ENCODE peak calls at places on chromosomes 3 and 15, in five cellular contexts. One of them, this sample, is unnamed.

GRCh38 chr3:150216041-150216811 is 191.9 kb upstream of the TSC22D2 start:
- DNase-seq in AG09319: peak; percentile 53
- DNase-seq in astrocyte: peak; percentile 81
- DNase-seq in colonic mucosa: no peak
- DNase-seq in mammary epithelial cell: peak; percentile 56
- DNase-seq in this sample: peak; percentile 96

GRCh38 chr3:182349951-182350350 is 443.4 kb upstream of the ATP11B start:
- DNase-seq in colonic mucosa: no peak
- DNase-seq in AG09319: no peak
- DNase-seq in astrocyte: no peak
- DNase-seq in mammary epithelial cell: no peak
- DNase-seq in this sample: peak; percentile 47

GRCh38 chr15:35306361-35306981 is 221.4 kb upstream of the NANOGP8 start:
- DNase-seq in astrocyte: peak; percentile 88
- DNase-seq in colonic mucosa: peak; percentile 73
- DNase-seq in mammary epithelial cell: peak; percentile 68
- DNase-seq in AG09319: no peak
- DNase-seq in this sample: peak; percentile 53

GRCh38 chr15:79082363-79083070 is 8.1 kb downstream of the RASGRF1 start:
- DNase-seq in AG09319: no peak
- DNase-seq in astrocyte: no peak
- DNase-seq in colonic mucosa: no peak
- DNase-seq in mammary epithelial cell: no peak
- DNase-seq in this sample: no peak

GRCh38 chr15:62495670-62496328 is 330.7 kb upstream of the C2CD4B start:
- DNase-seq in colonic mucosa: peak; percentile 34
- DNase-seq in mammary epithelial cell: peak; percentile 21
- DNase-seq in astrocyte: peak; percentile 92
- DNase-seq in AG09319: peak; percentile 61
- DNase-seq in this sample: no peak

GRCh38 chr15:64092075-64092820 is 1.4 kb downstream of the CIAO2A start:
- DNase-seq in AG09319: no peak
- DNase-seq in astrocyte: no peak
- DNase-seq in colonic mucosa: no peak
- DNase-seq in mammary epithelial cell: no peak
- DNase-seq in this sample: peak; percentile 22

GRCh38 chr3:143977326-143978262 is 6.0 kb downstream of the DIPK2A start:
- DNase-seq in mammary epithelial cell: peak; percentile 19
- DNase-seq in colonic mucosa: no peak
- DNase-seq in AG09319: no peak
- DNase-seq in astrocyte: no peak
- DNase-seq in this sample: peak; percentile 6

GRCh38 chr15:78075490-78076230 is 1.9 kb downstream of the TBC1D2B start:
- DNase-seq in AG09319: no peak
- DNase-seq in mammary epithelial cell: peak; percentile 72
- DNase-seq in astrocyte: peak; percentile 89
- DNase-seq in colonic mucosa: peak; percentile 84
- DNase-seq in this sample: peak; percentile 76

GRCh38 chr3:116030131-116030850 is 407.0 kb downstream of the GAP43 start:
- DNase-seq in colonic mucosa: no peak
- DNase-seq in mammary epithelial cell: no peak
- DNase-seq in AG09319: no peak
- DNase-seq in astrocyte: no peak
- DNase-seq in this sample: no peak

GRCh38 chr3:129563850-129564535 is 21.0 kb downstream of the H1-8 start:
- DNase-seq in AG09319: no peak
- DNase-seq in astrocyte: no peak
- DNase-seq in mammary epithelial cell: no peak
- DNase-seq in colonic mucosa: no peak
- DNase-seq in this sample: no peak

GRCh38 chr15:57727031-57727430 is 20.5 kb downstream of the POLR2M start:
- DNase-seq in colonic mucosa: no peak
- DNase-seq in mammary epithelial cell: peak; percentile 96
- DNase-seq in astrocyte: peak; percentile 19
- DNase-seq in AG09319: no peak
- DNase-seq in this sample: peak; percentile 82

GRCh38 chr15:59642351-59642750 is 15.0 kb downstream of the GTF2A2 start:
- DNase-seq in AG09319: no peak
- DNase-seq in astrocyte: no peak
- DNase-seq in mammary epithelial cell: no peak
- DNase-seq in colonic mucosa: no peak
- DNase-seq in this sample: no peak

GRCh38 chr3:37984596-37984995 is 6.0 kb upstream of the VILL start:
- DNase-seq in AG09319: no peak
- DNase-seq in colonic mucosa: no peak
- DNase-seq in astrocyte: no peak
- DNase-seq in mammary epithelial cell: no peak
- DNase-seq in this sample: no peak

GRCh38 chr15:55789066-55789660 is 46.2 kb upstream of the PRTG start:
- DNase-seq in colonic mucosa: peak; percentile 38
- DNase-seq in mammary epithelial cell: no peak
- DNase-seq in astrocyte: no peak
- DNase-seq in AG09319: no peak
- DNase-seq in this sample: peak; percentile 46

GRCh38 chr3:183400352-183400751 is 28.1 kb downstream of the MCF2L2 start:
- DNase-seq in colonic mucosa: no peak
- DNase-seq in AG09319: no peak
- DNase-seq in mammary epithelial cell: no peak
- DNase-seq in astrocyte: no peak
- DNase-seq in this sample: no peak

GRCh38 chr15:28179270-28179669 is 80.2 kb upstream of the OCA2 start:
- DNase-seq in AG09319: no peak
- DNase-seq in colonic mucosa: no peak
- DNase-seq in astrocyte: no peak
- DNase-seq in mammary epithelial cell: no peak
- DNase-seq in this sample: no peak

GRCh38 chr3:20012164-20012563 is at the start of gene PP2D1:
- DNase-seq in AG09319: no peak
- DNase-seq in astrocyte: no peak
- DNase-seq in mammary epithelial cell: no peak
- DNase-seq in colonic mucosa: no peak
- DNase-seq in this sample: no peak

GRCh38 chr15:33654859-33655258 is 313.4 kb upstream of the CHRM5 start:
- DNase-seq in mammary epithelial cell: peak; percentile 14
- DNase-seq in colonic mucosa: no peak
- DNase-seq in astrocyte: no peak
- DNase-seq in AG09319: no peak
- DNase-seq in this sample: peak; percentile 36

GRCh38 chr15:84631706-84632272 is 22.3 kb downstream of the WDR73 start:
- DNase-seq in mammary epithelial cell: no peak
- DNase-seq in astrocyte: no peak
- DNase-seq in AG09319: no peak
- DNase-seq in colonic mucosa: no peak
- DNase-seq in this sample: peak; percentile 11

GRCh38 chr3:12629560-12629959 is 34.4 kb downstream of the RAF1 start:
- DNase-seq in astrocyte: peak; percentile 27
- DNase-seq in colonic mucosa: no peak
- DNase-seq in mammary epithelial cell: no peak
- DNase-seq in AG09319: peak; percentile 71
- DNase-seq in this sample: peak; percentile 8

GRCh38 chr15:69140306-69140705 is 20.1 kb upstream of the GLCE start:
- DNase-seq in mammary epithelial cell: peak; percentile 10
- DNase-seq in colonic mucosa: no peak
- DNase-seq in astrocyte: no peak
- DNase-seq in AG09319: no peak
- DNase-seq in this sample: no peak

GRCh38 chr3:61299981-61300380 is 48.7 kb upstream of the FHIT start:
- DNase-seq in colonic mucosa: no peak
- DNase-seq in astrocyte: no peak
- DNase-seq in mammary epithelial cell: no peak
- DNase-seq in AG09319: no peak
- DNase-seq in this sample: no peak

GRCh38 chr3:72533584-72534473 is 314.4 kb downstream of the SHQ1 start:
- DNase-seq in AG09319: no peak
- DNase-seq in colonic mucosa: no peak
- DNase-seq in astrocyte: no peak
- DNase-seq in mammary epithelial cell: no peak
- DNase-seq in this sample: no peak

GRCh38 chr15:70142322-70143191 is 44.8 kb upstream of the TLE3 start:
- DNase-seq in astrocyte: peak; percentile 88
- DNase-seq in colonic mucosa: no peak
- DNase-seq in mammary epithelial cell: no peak
- DNase-seq in AG09319: no peak
- DNase-seq in this sample: no peak

GRCh38 chr3:133655731-133656130 is 6.0 kb downstream of the TOPBP1 start:
- DNase-seq in AG09319: no peak
- DNase-seq in astrocyte: no peak
- DNase-seq in colonic mucosa: no peak
- DNase-seq in mammary epithelial cell: no peak
- DNase-seq in this sample: peak; percentile 11

GRCh38 chr3:138417559-138417982 is 16.8 kb upstream of the ESYT3 start:
- DNase-seq in AG09319: peak; percentile 50
- DNase-seq in colonic mucosa: peak; percentile 77
- DNase-seq in astrocyte: peak; percentile 53
- DNase-seq in mammary epithelial cell: peak; percentile 69
- DNase-seq in this sample: peak; percentile 85

GRCh38 chr15:68652141-68652540 is 73.3 kb downstream of the CORO2B start:
- DNase-seq in colonic mucosa: no peak
- DNase-seq in astrocyte: no peak
- DNase-seq in AG09319: no peak
- DNase-seq in mammary epithelial cell: no peak
- DNase-seq in this sample: no peak

GRCh38 chr3:152104847-152105415 is 163.8 kb upstream of the MBNL1 start:
- DNase-seq in astrocyte: no peak
- DNase-seq in mammary epithelial cell: no peak
- DNase-seq in AG09319: no peak
- DNase-seq in colonic mucosa: no peak
- DNase-seq in this sample: no peak

GRCh38 chr15:65421360-65422215 is 1.2 kb downstream of the IGDCC4 start:
- DNase-seq in colonic mucosa: peak; percentile 53
- DNase-seq in mammary epithelial cell: no peak
- DNase-seq in AG09319: no peak
- DNase-seq in astrocyte: peak; percentile 79
- DNase-seq in this sample: no peak

GRCh38 chr3:158395421-158395820 is 175.6 kb upstream of the MLF1 start:
- DNase-seq in colonic mucosa: no peak
- DNase-seq in astrocyte: peak; percentile 55
- DNase-seq in mammary epithelial cell: peak; percentile 81
- DNase-seq in AG09319: no peak
- DNase-seq in this sample: no peak

GRCh38 chr3:134427400-134428111 is 53.3 kb upstream of the AMOTL2 start:
- DNase-seq in astrocyte: peak; percentile 100
- DNase-seq in AG09319: peak; percentile 88
- DNase-seq in colonic mucosa: no peak
- DNase-seq in mammary epithelial cell: peak; percentile 97
- DNase-seq in this sample: peak; percentile 96

GRCh38 chr3:112086857-112087524 is 802 bp downstream of the C3orf52 start:
- DNase-seq in mammary epithelial cell: peak; percentile 82
- DNase-seq in colonic mucosa: no peak
- DNase-seq in AG09319: no peak
- DNase-seq in astrocyte: peak; percentile 57
- DNase-seq in this sample: peak; percentile 61

GRCh38 chr15:69957175-69957574 is 140.5 kb downstream of the TLE3 start:
- DNase-seq in AG09319: no peak
- DNase-seq in colonic mucosa: no peak
- DNase-seq in mammary epithelial cell: no peak
- DNase-seq in astrocyte: no peak
- DNase-seq in this sample: no peak

GRCh38 chr3:129312021-129312639 is 33.5 kb downstream of the HMCES start:
- DNase-seq in AG09319: no peak
- DNase-seq in mammary epithelial cell: peak; percentile 57
- DNase-seq in colonic mucosa: no peak
- DNase-seq in astrocyte: no peak
- DNase-seq in this sample: no peak

GRCh38 chr3:50151728-50152127 is 3.4 kb upstream of the SEMA3F start:
- DNase-seq in colonic mucosa: no peak
- DNase-seq in mammary epithelial cell: peak; percentile 67
- DNase-seq in AG09319: no peak
- DNase-seq in astrocyte: no peak
- DNase-seq in this sample: peak; percentile 75

GRCh38 chr3:75220932-75221331 is 443.2 kb upstream of the FRG2C start:
- DNase-seq in colonic mucosa: no peak
- DNase-seq in astrocyte: no peak
- DNase-seq in AG09319: no peak
- DNase-seq in mammary epithelial cell: no peak
- DNase-seq in this sample: no peak

GRCh38 chr3:75224419-75224818 is 439.7 kb upstream of the FRG2C start:
- DNase-seq in astrocyte: peak; percentile 0
- DNase-seq in mammary epithelial cell: peak; percentile 50
- DNase-seq in colonic mucosa: no peak
- DNase-seq in AG09319: no peak
- DNase-seq in this sample: peak; percentile 54

GRCh38 chr3:75218577-75218976 is 445.6 kb upstream of the FRG2C start:
- DNase-seq in astrocyte: no peak
- DNase-seq in AG09319: no peak
- DNase-seq in mammary epithelial cell: no peak
- DNase-seq in colonic mucosa: no peak
- DNase-seq in this sample: peak; percentile 3
- TF ChIP-seq CTCF in astrocyte: no peak
- TF ChIP-seq CTCF in AG09319: no peak
- TF ChIP-seq CTCF in mammary epithelial cell: no peak
- TF ChIP-seq CTCF in colonic mucosa: no peak
- TF ChIP-seq CTCF in this sample: no peak

GRCh38 chr3:141410408-141410807 is 42.1 kb downstream of the ZBTB38 start:
- DNase-seq in mammary epithelial cell: no peak
- DNase-seq in astrocyte: peak; percentile 55
- DNase-seq in colonic mucosa: peak; percentile 48
- DNase-seq in AG09319: no peak
- DNase-seq in this sample: peak; percentile 72
- TF ChIP-seq CTCF in mammary epithelial cell: no peak
- TF ChIP-seq CTCF in astrocyte: no peak
- TF ChIP-seq CTCF in colonic mucosa: no peak
- TF ChIP-seq CTCF in AG09319: no peak
- TF ChIP-seq CTCF in this sample: no peak

GRCh38 chr3:194485876-194486539 is 794 bp downstream of the ATP13A3 start:
- DNase-seq in astrocyte: no peak
- DNase-seq in AG09319: no peak
- DNase-seq in colonic mucosa: peak; percentile 45
- DNase-seq in mammary epithelial cell: no peak
- DNase-seq in this sample: no peak
- TF ChIP-seq CTCF in astrocyte: no peak
- TF ChIP-seq CTCF in AG09319: peak; percentile 19
- TF ChIP-seq CTCF in colonic mucosa: no peak
- TF ChIP-seq CTCF in mammary epithelial cell: peak; percentile 7
- TF ChIP-seq CTCF in this sample: no peak

DNA sequence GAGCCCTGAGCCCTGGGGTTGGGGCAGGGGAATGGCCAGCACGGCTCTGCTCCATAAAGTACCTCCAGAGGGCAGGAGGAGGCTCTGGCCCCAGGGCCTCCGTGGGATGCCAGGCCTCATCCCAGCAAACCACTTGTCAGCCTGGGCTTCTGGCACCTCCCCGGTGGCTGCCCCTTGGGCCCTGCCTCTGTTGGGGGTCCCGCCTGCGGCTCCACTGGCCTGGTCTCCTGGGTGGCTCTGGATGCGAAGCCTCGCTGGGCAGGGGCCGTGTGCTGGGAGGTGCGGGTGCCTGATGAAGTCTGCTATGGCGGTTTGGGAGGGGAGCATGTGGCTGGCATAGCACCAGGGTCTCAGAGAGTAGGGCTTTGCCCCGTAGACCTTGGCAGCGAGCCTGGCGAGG is 37.6 kb downstream of the PLXNA1 start:
- DNase-seq in AG09319: no peak
- DNase-seq in astrocyte: no peak
- DNase-seq in colonic mucosa: no peak
- DNase-seq in mammary epithelial cell: no peak
- DNase-seq in this sample: no peak
- TF ChIP-seq CTCF in AG09319: no peak
- TF ChIP-seq CTCF in astrocyte: no peak
- TF ChIP-seq CTCF in colonic mucosa: no peak
- TF ChIP-seq CTCF in mammary epithelial cell: no peak
- TF ChIP-seq CTCF in this sample: no peak

This sample was measured in MCF 10A.